ENCODE peak calls at places on chromosomes 5 and 9, in five cellular contexts. One of them, this sample, is unnamed.

GRCh38 chr5:151799407-151799806 is 27.7 kb downstream of the G3BP1 start:
- DNase-seq in C1 segment of cervical spinal cord: no peak
- DNase-seq in stimulated activated CD4-positive, alpha-beta T cell treated with anti-CD3 and anti-CD28 coated beads, Interleukin-12 subunit alpha, Interleukin-12 subunit beta, amount 100 ng/mL, for 4 hours: no peak
- DNase-seq in activated CD4-positive, CD25-positive, alpha-beta regulatory T cell: no peak
- DNase-seq in ELR: peak; percentile 71
- DNase-seq in this sample: no peak

GRCh38 chr5:112554089-112554977 is 135.3 kb upstream of the EPB41L4A start:
- DNase-seq in C1 segment of cervical spinal cord: no peak
- DNase-seq in stimulated activated CD4-positive, alpha-beta T cell treated with anti-CD3 and anti-CD28 coated beads, Interleukin-12 subunit alpha, Interleukin-12 subunit beta, amount 100 ng/mL, for 4 hours: no peak
- DNase-seq in activated CD4-positive, CD25-positive, alpha-beta regulatory T cell: no peak
- DNase-seq in ELR: no peak
- DNase-seq in this sample: no peak

GRCh38 chr5:169443249-169443784 is 140.3 kb upstream of the SPDL1 start:
- DNase-seq in C1 segment of cervical spinal cord: no peak
- DNase-seq in stimulated activated CD4-positive, alpha-beta T cell treated with anti-CD3 and anti-CD28 coated beads, Interleukin-12 subunit alpha, Interleukin-12 subunit beta, amount 100 ng/mL, for 4 hours: no peak
- DNase-seq in activated CD4-positive, CD25-positive, alpha-beta regulatory T cell: no peak
- DNase-seq in ELR: no peak
- DNase-seq in this sample: no peak

GRCh38 chr9:21454149-21454548 is 13.9 kb downstream of the IFNA1 start:
- DNase-seq in C1 segment of cervical spinal cord: no peak
- DNase-seq in stimulated activated CD4-positive, alpha-beta T cell treated with anti-CD3 and anti-CD28 coated beads, Interleukin-12 subunit alpha, Interleukin-12 subunit beta, amount 100 ng/mL, for 4 hours: no peak
- DNase-seq in activated CD4-positive, CD25-positive, alpha-beta regulatory T cell: no peak
- DNase-seq in ELR: peak; percentile 65
- DNase-seq in this sample: no peak

GRCh38 chr5:1220831-1221230 is 4.3 kb upstream of the SLC6A18 start:
- DNase-seq in C1 segment of cervical spinal cord: no peak
- DNase-seq in stimulated activated CD4-positive, alpha-beta T cell treated with anti-CD3 and anti-CD28 coated beads, Interleukin-12 subunit alpha, Interleukin-12 subunit beta, amount 100 ng/mL, for 4 hours: no peak
- DNase-seq in activated CD4-positive, CD25-positive, alpha-beta regulatory T cell: no peak
- DNase-seq in ELR: no peak
- DNase-seq in this sample: no peak

GRCh38 chr5:133235696-133236426 is 184.0 kb downstream of the HSPA4 start:
- DNase-seq in C1 segment of cervical spinal cord: no peak
- DNase-seq in stimulated activated CD4-positive, alpha-beta T cell treated with anti-CD3 and anti-CD28 coated beads, Interleukin-12 subunit alpha, Interleukin-12 subunit beta, amount 100 ng/mL, for 4 hours: no peak
- DNase-seq in activated CD4-positive, CD25-positive, alpha-beta regulatory T cell: no peak
- DNase-seq in ELR: no peak
- DNase-seq in this sample: no peak

GRCh38 chr9:83596899-83597504 is 25.9 kb upstream of the IDNK start:
- DNase-seq in C1 segment of cervical spinal cord: no peak
- DNase-seq in stimulated activated CD4-positive, alpha-beta T cell treated with anti-CD3 and anti-CD28 coated beads, Interleukin-12 subunit alpha, Interleukin-12 subunit beta, amount 100 ng/mL, for 4 hours: peak; percentile 20
- DNase-seq in activated CD4-positive, CD25-positive, alpha-beta regulatory T cell: no peak
- DNase-seq in ELR: peak; percentile 52
- DNase-seq in this sample: no peak

GRCh38 chr5:142128675-142129208 is 20.2 kb downstream of the NDFIP1 start:
- DNase-seq in C1 segment of cervical spinal cord: no peak
- DNase-seq in stimulated activated CD4-positive, alpha-beta T cell treated with anti-CD3 and anti-CD28 coated beads, Interleukin-12 subunit alpha, Interleukin-12 subunit beta, amount 100 ng/mL, for 4 hours: no peak
- DNase-seq in activated CD4-positive, CD25-positive, alpha-beta regulatory T cell: no peak
- DNase-seq in ELR: no peak
- DNase-seq in this sample: no peak

GRCh38 chr5:68287976-68288755 is 72.6 kb downstream of the PIK3R1 start:
- DNase-seq in C1 segment of cervical spinal cord: peak; percentile 82
- DNase-seq in stimulated activated CD4-positive, alpha-beta T cell treated with anti-CD3 and anti-CD28 coated beads, Interleukin-12 subunit alpha, Interleukin-12 subunit beta, amount 100 ng/mL, for 4 hours: peak; percentile 29
- DNase-seq in activated CD4-positive, CD25-positive, alpha-beta regulatory T cell: peak; percentile 11
- DNase-seq in ELR: peak; percentile 69
- DNase-seq in this sample: peak; percentile 20

GRCh38 chr9:38036359-38037084 is 32.5 kb downstream of the SHB start:
- DNase-seq in C1 segment of cervical spinal cord: no peak
- DNase-seq in stimulated activated CD4-positive, alpha-beta T cell treated with anti-CD3 and anti-CD28 coated beads, Interleukin-12 subunit alpha, Interleukin-12 subunit beta, amount 100 ng/mL, for 4 hours: no peak
- DNase-seq in activated CD4-positive, CD25-positive, alpha-beta regulatory T cell: no peak
- DNase-seq in ELR: peak; percentile 76
- DNase-seq in this sample: no peak